ENCODE peak calls at places on chromosomes 5 and 9, in five cellular contexts. Z is EH; G is activated CD4-positive, CD25-positive, alpha-beta regulatory T cell treated with anti-CD3 and anti-CD28 coated beads, Interleukin-2, amount 50 U/mL, for 72 hours; I is activated T-cell treated with anti-CD3 and anti-CD28 coated beads for 48 hours; B is stimulated activated CD4-positive, alpha-beta T cell treated with anti-CD3 and anti-CD28 coated beads, Interleukin-1b, Interleukin-23, amount 100 ng/mL, for 24 hours. W is an unnamed sample.

GRCh38 chr9:108904161-108904560 is 29.8 kb downstream of the ELP1 start:
- DNase-seq in B (no peak), Z (no peak), I (no peak), G (no peak), W (no peak)

GRCh38 chr5:67404261-67405100 is 207.9 kb upstream of the CD180 start:
- DNase-seq in Z (peak), G (no peak), I (no peak), B (no peak), W (no peak)

GRCh38 chr9:32968101-32969011 is 33.1 kb downstream of the APTX start:
- DNase-seq in G (peak), Z (peak), B (peak), I (peak), W (no peak)

GRCh38 chr5:171166766-171167165 is 142.3 kb upstream of the TLX3 start:
- DNase-seq in I (no peak), Z (no peak), B (no peak), G (no peak), W (no peak)

GRCh38 chr5:133356386-133357331 is 255.7 kb downstream of the FSTL4 start:
- DNase-seq in B (no peak), G (no peak), Z (no peak), I (no peak), W (no peak)

GRCh38 chr5:6261668-6262067 is 116.7 kb downstream of the MED10 start:
- DNase-seq in Z (no peak), G (no peak), I (no peak), B (no peak), W (no peak)

GRCh38 chr5:150080696-150081435 is 5.5 kb downstream of the CSF1R start:
- DNase-seq in Z (no peak), G (no peak), I (no peak), B (no peak), W (no peak)

GRCh38 chr5:139964266-139964993 is 78.7 kb downstream of the NRG2 start:
- DNase-seq in B (no peak), I (no peak), G (no peak), Z (no peak), W (no peak)

GRCh38 chr5:21145376-21145775 is 1157.4 kb upstream of the CDH18 start:
- DNase-seq in Z (no peak), B (no peak), G (no peak), I (no peak), W (no peak)

GRCh38 chr9:7862170-7862569 is 62.6 kb upstream of the DMAC1 start:
- DNase-seq in G (no peak), I (no peak), Z (no peak), B (no peak), W (no peak)